ENCODE peak calls at places on chromosomes 3 and 15, in ten cellular contexts. W is ELF-1; X is left cardiac atrium; Q is activated naive CD8-positive, alpha-beta T cell treated with anti-CD3 and anti-CD28 coated beads, Interleukin-2, amount 50 U/mL, for 24 hours; J is foreskin fibroblast; T is choroid plexus epithelial cell; V is endothelial cell; Y is stimulated activated CD4-positive, alpha-beta T cell treated with anti-CD3 and anti-CD28 coated beads, TNF-alpha, amount 100 ng/mL, for 1 hour; U is activated T-cell treated with anti-CD3 and anti-CD28 coated beads, Interleukin-2, amount 50 U/mL, for 72 hours; P is kidney tubule cell. Z is an unnamed sample.

GRCh38 chr15:22262613-22263020 is 182.3 kb downstream of the OR4M2 start:
- DNase-seq in J (no peak), Q (no peak), U (no peak), T (no peak), V (no peak), X (peak; percentile 66), Y (no peak), P (peak; percentile 13), W (no peak), Z (no peak)

GRCh38 chr3:111944377-111944776 is 34.4 kb upstream of the ABHD10 start:
- DNase-seq in P (no peak), V (no peak), J (peak; percentile 35), X (no peak), T (no peak), U (no peak), Y (no peak), W (no peak), Q (no peak), Z (no peak)

GRCh38 chr15:99454941-99455795 is 110.6 kb upstream of the MEF2A start:
- DNase-seq in J (peak; percentile 95), U (no peak), T (peak; percentile 96), V (no peak), X (peak; percentile 95), P (peak; percentile 96), Y (no peak), Q (no peak), W (peak; percentile 83), Z (no peak)

GRCh38 chr15:88518903-88519302 is 27.6 kb downstream of the DET1 start:
- DNase-seq in V (no peak), Y (no peak), U (no peak), P (no peak), X (no peak), Q (no peak), T (no peak), J (no peak), W (no peak), Z (no peak)

GRCh38 chr3:44825264-44825925 is 36.3 kb upstream of the TMEM42 start:
- DNase-seq in Y (no peak), Q (no peak), V (no peak), P (peak; percentile 94), X (no peak), J (peak; percentile 78), T (peak; percentile 69), U (no peak), W (no peak), Z (no peak)

GRCh38 chr3:140954576-140954975 is 12.9 kb downstream of the SLC25A36 start:
- DNase-seq in X (no peak), J (no peak), P (no peak), W (no peak), T (no peak), V (no peak), Q (no peak), Y (no peak), U (no peak), Z (no peak)

GRCh38 chr15:56869573-56869972 is 48.9 kb upstream of the TCF12 start:
- DNase-seq in V (peak; percentile 60), X (peak; percentile 57), U (peak; percentile 54), T (peak; percentile 33), P (peak; percentile 37), W (no peak), J (peak; percentile 20), Q (peak; percentile 51), Y (no peak), Z (peak; percentile 7)

GRCh38 chr15:93170320-93170719 is 81.3 kb upstream of the RGMA start:
- DNase-seq in T (no peak), J (no peak), Q (no peak), U (no peak), P (no peak), W (no peak), Y (no peak), V (no peak), X (no peak), Z (no peak)

GRCh38 chr3:53780171-53780570 is 66.0 kb downstream of the CHDH start:
- DNase-seq in Q (no peak), V (no peak), P (no peak), U (no peak), W (no peak), T (no peak), Y (no peak), J (peak; percentile 19), X (no peak), Z (no peak)

GRCh38 chr3:8737823-8738222 is 4.2 kb downstream of the CAV3 start:
- DNase-seq in Q (no peak), P (peak; percentile 27), W (no peak), J (no peak), X (no peak), T (no peak), V (no peak), Y (no peak), U (no peak), Z (no peak)

GRCh38 chr3:47780727-47781325 is 867 bp downstream of the SMARCC1 start:
- DNase-seq in Q (no peak), T (peak; percentile 40), W (no peak), P (peak; percentile 72), V (no peak), Y (no peak), U (no peak), X (no peak), J (peak; percentile 38), Z (no peak)

GRCh38 chr3:116181159-116181558 is 264.1 kb downstream of the LSAMP start:
- DNase-seq in V (no peak), X (no peak), U (no peak), P (no peak), Q (no peak), Y (no peak), W (no peak), T (no peak), J (no peak), Z (no peak)

GRCh38 chr3:42424911-42425310 is 14.5 kb upstream of the LYZL4 start:
- DNase-seq in T (no peak), P (no peak), V (no peak), Y (no peak), Q (no peak), U (no peak), W (no peak), J (no peak), X (no peak), Z (no peak)

GRCh38 chr15:65762914-65763787 is 28.9 kb downstream of the DENND4A start:
- DNase-seq in Q (no peak), Y (no peak), T (no peak), V (no peak), P (no peak), W (no peak), X (no peak), U (no peak), J (no peak), Z (no peak)

GRCh38 chr3:14306167-14306566 is 96.2 kb upstream of the SLC6A6 start:
- DNase-seq in T (no peak), Y (no peak), J (no peak), V (no peak), X (peak; percentile 40), Q (no peak), W (no peak), P (no peak), U (no peak), Z (no peak)

GRCh38 chr3:189967254-189967865 is 153.3 kb downstream of the P3H2 start:
- DNase-seq in P (peak; percentile 65), X (no peak), T (peak; percentile 79), J (peak; percentile 76), W (no peak), Q (no peak), V (peak; percentile 57), Y (no peak), U (peak; percentile 10), Z (peak; percentile 73)

GRCh38 chr3:123819949-123820348 is 64.2 kb downstream of the MYLK start:
- DNase-seq in X (no peak), Q (no peak), J (no peak), T (no peak), V (no peak), P (peak; percentile 54), U (no peak), Y (no peak), W (no peak), Z (no peak)

GRCh38 chr3:114453296-114453888 is 159.6 kb downstream of the TIGIT start:
- DNase-seq in W (no peak), J (no peak), V (no peak), U (no peak), Q (no peak), Y (no peak), P (no peak), X (no peak), T (no peak), Z (no peak)

GRCh38 chr3:98343647-98344507 is 9.8 kb upstream of the OR5K4 start:
- DNase-seq in P (peak; percentile 48), Q (peak; percentile 33), W (peak; percentile 62), V (peak; percentile 66), T (peak; percentile 50), X (no peak), Y (no peak), J (peak; percentile 1), U (peak; percentile 52), Z (no peak)

GRCh38 chr15:38164507-38164906 is 88.1 kb upstream of the SPRED1 start:
- DNase-seq in J (no peak), Y (no peak), U (no peak), Q (no peak), W (no peak), V (no peak), P (no peak), X (no peak), T (no peak), Z (no peak)

GRCh38 chr3:192916455-192917257 is 1.0 kb downstream of the MB21D2 start:
- DNase-seq in U (peak; percentile 45), V (peak; percentile 49), W (peak; percentile 79), Q (peak; percentile 33), Y (no peak), X (peak; percentile 82), J (peak; percentile 85), P (peak; percentile 77), T (peak; percentile 75), Z (peak; percentile 76)

GRCh38 chr3:50971487-50971924 is 296.8 kb downstream of the DOCK3 start:
- DNase-seq in U (peak; percentile 45), Y (peak; percentile 18), W (peak; percentile 86), X (no peak), J (peak; percentile 49), T (peak; percentile 72), Q (peak; percentile 45), P (peak; percentile 80), V (peak; percentile 36), Z (peak; percentile 48)

GRCh38 chr3:16200411-16200810 is 25.9 kb downstream of the GALNT15 start:
- DNase-seq in W (no peak), J (no peak), Q (no peak), Y (no peak), T (no peak), P (peak; percentile 23), X (no peak), U (peak; percentile 31), V (no peak), Z (no peak)